ENCODE peak calls at places on chromosomes 12 and 14, in six cellular contexts. E is GM10248; C is memory B cell; J is activated gamma-delta T cell treated with anti-CD3 and anti-CD28 coated beads, Interleukin-2, amount 50 U/mL, for 16 hours; M is GM13977; D is NCI-H187 treated with DMSO at 0.1 percent for 48 hours. X is an unnamed sample.

GRCh38 chr12:93762059-93762719 is 85.0 kb downstream of the CRADD start:
- DNase-seq in E (no peak), C (no peak), J (no peak), M (no peak), D (no peak), X (no peak)

GRCh38 chr12:44709166-44709565 is 166.9 kb downstream of the NELL2 start:
- DNase-seq in E (no peak), C (no peak), J (no peak), M (no peak), D (no peak), X (no peak)

GRCh38 chr12:102910137-102910536 is 6.9 kb downstream of the PAH start:
- DNase-seq in E (no peak), C (no peak), J (no peak), M (no peak), D (no peak), X (no peak)

GRCh38 chr12:110426300-110426910 is 22.9 kb upstream of the ANAPC7 start:
- DNase-seq in E (no peak), C (no peak), J (no peak), M (no peak), D (no peak), X (no peak)

GRCh38 chr12:51695241-51696010 is 104.4 kb downstream of the SCN8A start:
- DNase-seq in E (no peak), C (no peak), J (no peak), M (no peak), D (no peak), X (no peak)

GRCh38 chr14:61254803-61255526 is 26.2 kb downstream of the TMEM30B start:
- DNase-seq in E (no peak), C (no peak), J (no peak), M (no peak), D (no peak), X (no peak)

GRCh38 chr12:68636268-68636667 is 25.6 kb downstream of the RAP1B start:
- DNase-seq in E (no peak), C (no peak), J (no peak), M (no peak), D (no peak), X (no peak)

GRCh38 chr12:56257491-56258067 is 605 bp downstream of the ANKRD52 start:
- DNase-seq in E (no peak), C (no peak), J (no peak), M (no peak), D (no peak), X (no peak)

GRCh38 chr14:74945261-74945851 is 10.0 kb downstream of the PGF start:
- DNase-seq in E (no peak), C (no peak), J (no peak), M (no peak), D (no peak), X (peak; percentile 33)

GRCh38 chr14:61355892-61356325 is 34.5 kb downstream of the PRKCH start:
- DNase-seq in E (no peak), C (no peak), J (no peak), M (no peak), D (no peak), X (no peak)

GRCh38 chr12:109433618-109434017 is 43.5 kb downstream of the KCTD10 start:
- DNase-seq in E (no peak), C (no peak), J (no peak), M (no peak), D (no peak), X (no peak)

GRCh38 chr12:23450810-23451209 is 498.7 kb downstream of the SOX5 start:
- DNase-seq in E (no peak), C (no peak), J (no peak), M (no peak), D (no peak), X (no peak)

GRCh38 chr14:95537298-95538089 is 2.6 kb downstream of the GLRX5 start:
- DNase-seq in E (no peak), C (no peak), J (no peak), M (no peak), D (no peak), X (no peak)

GRCh38 chr12:124408822-124409517 is 114.1 kb downstream of the RFLNA start:
- DNase-seq in E (no peak), C (no peak), J (no peak), M (no peak), D (no peak), X (no peak)